ENCODE peak calls at places on chromosomes 7 and 10, in six cellular contexts. One of them, this sample, is unnamed. For H3K4me1, the result is how much of the 10 kb centered on the place peaks cover.

GRCh38 chr10:30228638-30229037 is 120.4 kb downstream of the MTPAP start:
- DNase-seq in lower lobe of right lung: no peak
- DNase-seq in esophagus squamous epithelium: no peak
- DNase-seq in fibroblast of lung: no peak
- DNase-seq in IMR-90: no peak
- DNase-seq in keratinocyte: no peak
- DNase-seq in this sample: no peak

GRCh38 chr7:115822380-115822779 is 208.2 kb downstream of the TFEC start:
- DNase-seq in lower lobe of right lung: no peak
- DNase-seq in esophagus squamous epithelium: no peak
- DNase-seq in fibroblast of lung: peak
- DNase-seq in IMR-90: no peak
- DNase-seq in keratinocyte: no peak
- DNase-seq in this sample: no peak

GRCh38 chr10:11153245-11153644 is 135.6 kb downstream of the CELF2 start:
- DNase-seq in lower lobe of right lung: no peak
- DNase-seq in esophagus squamous epithelium: no peak
- DNase-seq in fibroblast of lung: no peak
- DNase-seq in IMR-90: no peak
- DNase-seq in keratinocyte: no peak
- DNase-seq in this sample: no peak

GRCh38 chr7:131556912-131557457 is 557 bp upstream of the PODXL start:
- DNase-seq in lower lobe of right lung: no peak
- DNase-seq in esophagus squamous epithelium: no peak
- DNase-seq in fibroblast of lung: no peak
- DNase-seq in IMR-90: no peak
- DNase-seq in keratinocyte: no peak
- DNase-seq in this sample: no peak

GRCh38 chr10:127813290-127813689 is 76.3 kb downstream of the FOXI2 start:
- DNase-seq in lower lobe of right lung: no peak
- DNase-seq in esophagus squamous epithelium: no peak
- DNase-seq in fibroblast of lung: no peak
- DNase-seq in IMR-90: no peak
- DNase-seq in keratinocyte: no peak
- DNase-seq in this sample: no peak

GRCh38 chr7:47488969-47489342 is 93.0 kb downstream of the TNS3 start:
- DNase-seq in lower lobe of right lung: no peak
- DNase-seq in esophagus squamous epithelium: no peak
- DNase-seq in fibroblast of lung: no peak
- DNase-seq in IMR-90: no peak
- DNase-seq in keratinocyte: no peak
- DNase-seq in this sample: no peak

GRCh38 chr10:16857419-16857818 is 40.2 kb upstream of the RSU1 start:
- DNase-seq in lower lobe of right lung: no peak
- DNase-seq in esophagus squamous epithelium: no peak
- DNase-seq in fibroblast of lung: no peak
- DNase-seq in IMR-90: no peak
- DNase-seq in keratinocyte: no peak
- DNase-seq in this sample: no peak

GRCh38 chr7:94510582-94511456 is 1.2 kb downstream of the CASD1 start:
- DNase-seq in lower lobe of right lung: peak
- DNase-seq in esophagus squamous epithelium: no peak
- DNase-seq in fibroblast of lung: peak
- DNase-seq in IMR-90: peak
- DNase-seq in keratinocyte: no peak
- DNase-seq in this sample: no peak

GRCh38 chr7:132076301-132077049 is 499.8 kb downstream of the PLXNA4 start:
- DNase-seq in lower lobe of right lung: no peak
- DNase-seq in esophagus squamous epithelium: no peak
- DNase-seq in fibroblast of lung: no peak
- DNase-seq in IMR-90: no peak
- DNase-seq in keratinocyte: no peak
- DNase-seq in this sample: no peak

GRCh38 chr10:74898201-74898976 is 72.0 kb downstream of the KAT6B start:
- DNase-seq in lower lobe of right lung: no peak
- DNase-seq in esophagus squamous epithelium: no peak
- DNase-seq in fibroblast of lung: no peak
- DNase-seq in IMR-90: peak
- DNase-seq in keratinocyte: no peak
- DNase-seq in this sample: no peak

GRCh38 chr10:1372212-1372611 is 316.0 kb downstream of the WDR37 start:
- DNase-seq in lower lobe of right lung: no peak
- DNase-seq in esophagus squamous epithelium: no peak
- DNase-seq in fibroblast of lung: no peak
- DNase-seq in IMR-90: no peak
- DNase-seq in keratinocyte: no peak
- DNase-seq in this sample: no peak

GRCh38 chr10:43696909-43697499 is 48.3 kb upstream of the ZNF32 start:
- DNase-seq in lower lobe of right lung: no peak
- DNase-seq in esophagus squamous epithelium: no peak
- DNase-seq in fibroblast of lung: no peak
- DNase-seq in IMR-90: no peak
- DNase-seq in keratinocyte: no peak
- DNase-seq in this sample: no peak

GRCh38 chr7:6438427-6438826 is 9.3 kb downstream of the DAGLB start:
- DNase-seq in lower lobe of right lung: no peak
- DNase-seq in esophagus squamous epithelium: no peak
- DNase-seq in fibroblast of lung: no peak
- DNase-seq in IMR-90: no peak
- DNase-seq in keratinocyte: no peak
- DNase-seq in this sample: no peak

GRCh38 chr7:106770191-106770590 is 94.9 kb upstream of the PIK3CG start:
- DNase-seq in lower lobe of right lung: no peak
- DNase-seq in esophagus squamous epithelium: no peak
- DNase-seq in fibroblast of lung: peak
- DNase-seq in IMR-90: peak
- DNase-seq in keratinocyte: peak
- DNase-seq in this sample: no peak

GRCh38 chr7:162583-163297 is 29.6 kb upstream of the FAM20C start:
- DNase-seq in lower lobe of right lung: peak
- DNase-seq in esophagus squamous epithelium: no peak
- DNase-seq in fibroblast of lung: no peak
- DNase-seq in IMR-90: no peak
- DNase-seq in keratinocyte: no peak
- DNase-seq in this sample: no peak

GRCh38 chr7:148379693-148380092 is 210.9 kb upstream of the C7orf33 start:
- DNase-seq in lower lobe of right lung: no peak
- DNase-seq in esophagus squamous epithelium: no peak
- DNase-seq in fibroblast of lung: no peak
- DNase-seq in IMR-90: no peak
- DNase-seq in keratinocyte: no peak
- DNase-seq in this sample: no peak

GRCh38 chr7:1895664-1896515 is 225.8 kb downstream of the ELFN1 start:
- DNase-seq in lower lobe of right lung: no peak
- DNase-seq in esophagus squamous epithelium: no peak
- DNase-seq in fibroblast of lung: no peak
- DNase-seq in IMR-90: no peak
- DNase-seq in keratinocyte: no peak
- DNase-seq in this sample: no peak

GRCh38 chr10:52682766-52683165 is 89.8 kb downstream of the MBL2 start:
- DNase-seq in lower lobe of right lung: no peak
- DNase-seq in esophagus squamous epithelium: no peak
- DNase-seq in fibroblast of lung: no peak
- DNase-seq in IMR-90: no peak
- DNase-seq in keratinocyte: no peak
- DNase-seq in this sample: no peak

GRCh38 chr10:61192042-61192441 is 248.1 kb upstream of the RHOBTB1 start:
- DNase-seq in lower lobe of right lung: no peak
- DNase-seq in esophagus squamous epithelium: no peak
- DNase-seq in fibroblast of lung: no peak
- DNase-seq in IMR-90: no peak
- DNase-seq in keratinocyte: no peak
- DNase-seq in this sample: no peak

GRCh38 chr10:78277734-78278404 is 244.2 kb downstream of the RPS24 start:
- DNase-seq in lower lobe of right lung: no peak
- DNase-seq in esophagus squamous epithelium: no peak
- DNase-seq in fibroblast of lung: peak
- DNase-seq in IMR-90: peak
- DNase-seq in keratinocyte: no peak
- DNase-seq in this sample: peak

GRCh38 chr10:103833731-103834365 is 21.5 kb downstream of the SH3PXD2A start:
- DNase-seq in lower lobe of right lung: peak
- DNase-seq in esophagus squamous epithelium: no peak
- DNase-seq in fibroblast of lung: peak
- DNase-seq in IMR-90: no peak
- DNase-seq in keratinocyte: no peak
- DNase-seq in this sample: no peak

GRCh38 chr7:138246391-138246790 is 170.1 kb downstream of the AKR1D1 start:
- DNase-seq in lower lobe of right lung: no peak
- DNase-seq in esophagus squamous epithelium: no peak
- DNase-seq in fibroblast of lung: no peak
- DNase-seq in IMR-90: no peak
- DNase-seq in keratinocyte: no peak
- DNase-seq in this sample: no peak

GRCh38 chr10:17506390-17506789 is 52.0 kb upstream of the ST8SIA6 start:
- DNase-seq in lower lobe of right lung: no peak
- DNase-seq in esophagus squamous epithelium: no peak
- DNase-seq in fibroblast of lung: no peak
- DNase-seq in IMR-90: no peak
- DNase-seq in keratinocyte: no peak
- DNase-seq in this sample: no peak

GRCh38 chr10:27541728-27542285 is 37.7 kb downstream of the RAB18 start:
- DNase-seq in lower lobe of right lung: no peak
- DNase-seq in esophagus squamous epithelium: no peak
- DNase-seq in fibroblast of lung: no peak
- DNase-seq in IMR-90: no peak
- DNase-seq in keratinocyte: no peak
- DNase-seq in this sample: no peak

GRCh38 chr7:47380325-47381131 is 201.4 kb downstream of the TNS3 start:
- DNase-seq in lower lobe of right lung: no peak
- DNase-seq in esophagus squamous epithelium: no peak
- DNase-seq in fibroblast of lung: peak
- DNase-seq in IMR-90: peak
- DNase-seq in keratinocyte: no peak
- DNase-seq in this sample: peak

GRCh38 chr10:35090162-35090954 is at the start of gene CUL2:
- DNase-seq in lower lobe of right lung: peak
- DNase-seq in esophagus squamous epithelium: peak
- DNase-seq in fibroblast of lung: peak
- DNase-seq in IMR-90: peak
- DNase-seq in keratinocyte: peak
- DNase-seq in this sample: peak

GRCh38 chr10:11604742-11605650 is 6.5 kb downstream of the USP6NL start:
- DNase-seq in lower lobe of right lung: no peak
- DNase-seq in esophagus squamous epithelium: no peak
- DNase-seq in fibroblast of lung: no peak
- DNase-seq in IMR-90: no peak
- DNase-seq in keratinocyte: no peak
- DNase-seq in this sample: no peak

GRCh38 chr10:127832456-127832855 is 60.3 kb downstream of the CLRN3 start:
- DNase-seq in lower lobe of right lung: no peak
- DNase-seq in esophagus squamous epithelium: no peak
- DNase-seq in fibroblast of lung: no peak
- DNase-seq in IMR-90: no peak
- DNase-seq in keratinocyte: no peak
- DNase-seq in this sample: peak

GRCh38 chr7:28176645-28177044 is 4.0 kb downstream of the JAZF1 start:
- DNase-seq in lower lobe of right lung: no peak
- DNase-seq in esophagus squamous epithelium: no peak
- DNase-seq in fibroblast of lung: no peak
- DNase-seq in IMR-90: no peak
- DNase-seq in keratinocyte: no peak
- DNase-seq in this sample: no peak

GRCh38 chr10:124697443-124697836 is 46.7 kb downstream of the FAM53B start:
- DNase-seq in lower lobe of right lung: no peak
- DNase-seq in esophagus squamous epithelium: no peak
- DNase-seq in fibroblast of lung: no peak
- DNase-seq in IMR-90: no peak
- DNase-seq in keratinocyte: no peak
- DNase-seq in this sample: no peak
- H3K4me1 ChIP-seq in lower lobe of right lung: half or more
- H3K4me1 ChIP-seq in esophagus squamous epithelium: half or more
- H3K4me1 ChIP-seq in fibroblast of lung: under half
- H3K4me1 ChIP-seq in IMR-90: under half
- H3K4me1 ChIP-seq in keratinocyte: under half
- H3K4me1 ChIP-seq in this sample: half or more

GRCh38 chr7:8254215-8254614 is 7.8 kb downstream of the ICA1 start:
- DNase-seq in lower lobe of right lung: no peak
- DNase-seq in esophagus squamous epithelium: no peak
- DNase-seq in fibroblast of lung: no peak
- DNase-seq in IMR-90: no peak
- DNase-seq in keratinocyte: no peak
- DNase-seq in this sample: no peak

GRCh38 chr7:8258734-8259133 is 3.2 kb downstream of the ICA1 start:
- DNase-seq in lower lobe of right lung: no peak
- DNase-seq in esophagus squamous epithelium: no peak
- DNase-seq in fibroblast of lung: no peak
- DNase-seq in IMR-90: no peak
- DNase-seq in keratinocyte: no peak
- DNase-seq in this sample: no peak

GRCh38 chr7:8254667-8255066 is 7.3 kb downstream of the ICA1 start:
- DNase-seq in lower lobe of right lung: no peak
- DNase-seq in esophagus squamous epithelium: no peak
- DNase-seq in fibroblast of lung: no peak
- DNase-seq in IMR-90: no peak
- DNase-seq in keratinocyte: no peak
- DNase-seq in this sample: no peak

GRCh38 chr7:8258166-8258565 is 3.8 kb downstream of the ICA1 start:
- DNase-seq in lower lobe of right lung: no peak
- DNase-seq in esophagus squamous epithelium: no peak
- DNase-seq in fibroblast of lung: no peak
- DNase-seq in IMR-90: no peak
- DNase-seq in keratinocyte: no peak
- DNase-seq in this sample: no peak

GRCh38 chr7:8255680-8256656 is 6.0 kb downstream of the ICA1 start:
- DNase-seq in lower lobe of right lung: no peak
- DNase-seq in esophagus squamous epithelium: no peak
- DNase-seq in fibroblast of lung: no peak
- DNase-seq in IMR-90: no peak
- DNase-seq in keratinocyte: no peak
- DNase-seq in this sample: no peak
- H3K27ac ChIP-seq in lower lobe of right lung: no peak
- H3K27ac ChIP-seq in esophagus squamous epithelium: no peak
- H3K27ac ChIP-seq in fibroblast of lung: no peak
- H3K27ac ChIP-seq in IMR-90: no peak
- H3K27ac ChIP-seq in keratinocyte: no peak
- H3K27ac ChIP-seq in this sample: no peak

GRCh38 chr10:13812804-13813203 is 226.0 kb downstream of the PRPF18 start:
- DNase-seq in lower lobe of right lung: no peak
- DNase-seq in esophagus squamous epithelium: no peak
- DNase-seq in fibroblast of lung: no peak
- DNase-seq in IMR-90: no peak
- DNase-seq in keratinocyte: no peak
- DNase-seq in this sample: no peak
- H3K4me1 ChIP-seq in lower lobe of right lung: under half
- H3K4me1 ChIP-seq in esophagus squamous epithelium: under half
- H3K4me1 ChIP-seq in fibroblast of lung: under half
- H3K4me1 ChIP-seq in IMR-90: under half
- H3K4me1 ChIP-seq in keratinocyte: under half
- H3K4me1 ChIP-seq in this sample: half or more

DNA sequence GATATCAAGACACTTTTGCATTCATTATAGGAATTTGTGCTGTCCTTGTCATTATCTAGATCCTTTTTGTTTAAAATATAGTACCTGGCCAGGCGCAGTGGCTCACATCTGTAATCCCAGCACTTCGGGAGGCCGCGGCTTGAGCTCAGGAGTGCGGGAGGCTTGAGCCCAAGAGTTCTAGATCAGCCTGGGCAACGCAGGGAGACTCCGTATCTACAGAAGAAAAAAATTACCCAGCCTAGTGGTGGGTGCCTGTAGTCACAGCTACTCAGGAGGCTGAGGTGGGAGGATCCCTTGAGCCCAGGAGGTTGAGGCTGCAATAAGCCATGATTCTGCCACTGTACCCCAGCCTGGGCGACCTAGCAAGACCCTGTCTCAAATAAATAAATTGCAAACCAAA is 621 bp upstream of the MORN4 start:
- DNase-seq in lower lobe of right lung: no peak
- DNase-seq in esophagus squamous epithelium: no peak
- DNase-seq in fibroblast of lung: no peak
- DNase-seq in IMR-90: no peak
- DNase-seq in keratinocyte: no peak
- DNase-seq in this sample: no peak
- H3K27ac ChIP-seq in lower lobe of right lung: peak
- H3K27ac ChIP-seq in esophagus squamous epithelium: peak
- H3K27ac ChIP-seq in fibroblast of lung: no peak
- H3K27ac ChIP-seq in IMR-90: no peak
- H3K27ac ChIP-seq in keratinocyte: peak
- H3K27ac ChIP-seq in this sample: peak